ENCODE peak calls at places on chromosomes 13 and 19, in eight cellular contexts. N is neural progenitor cell, C is hepatocyte, T is OCI-LY7, B is SK-N-SH, R is HCT116, M is GM23338, D is PC-3. J is an unnamed sample.

GRCh38 chr13:100124265-100124664 is 35.4 kb downstream of the PCCA start:
- DNase-seq in B (no peak), C (no peak), M (no peak), T (no peak), N (no peak), D (no peak), R (no peak), J (no peak)

GRCh38 chr13:92460479-92460878 is 766.1 kb upstream of the GPC6 start:
- DNase-seq in R (no peak), N (no peak), D (no peak), T (no peak), M (no peak), B (no peak), C (peak), J (no peak)

GRCh38 chr13:87671824-87672603 is 843 bp downstream of the SLITRK5 start:
- DNase-seq in N (peak), B (peak), D (no peak), C (peak), R (no peak), M (peak), T (peak), J (no peak)

GRCh38 chr13:96086736-96087135 is 3.2 kb upstream of the HS6ST3 start:
- DNase-seq in T (no peak), M (no peak), C (no peak), R (no peak), B (no peak), N (no peak), D (no peak), J (no peak)

GRCh38 chr13:33717775-33718174 is 100.2 kb upstream of the RFC3 start:
- DNase-seq in M (no peak), N (no peak), T (no peak), R (no peak), B (no peak), D (no peak), C (no peak), J (no peak)

GRCh38 chr13:94952787-94953186 is 240.4 kb upstream of the SOX21 start:
- DNase-seq in D (no peak), N (no peak), C (no peak), M (no peak), T (no peak), B (no peak), R (no peak), J (no peak)

GRCh38 chr13:75372517-75372916 is 109.5 kb downstream of the TBC1D4 start:
- DNase-seq in B (peak), C (peak), R (no peak), D (peak), M (peak), T (peak), N (peak), J (peak)

GRCh38 chr13:79522583-79522982 is 41.6 kb downstream of the NDFIP2 start:
- DNase-seq in R (no peak), N (no peak), B (no peak), C (no peak), T (no peak), M (no peak), D (peak), J (peak)

GRCh38 chr19:44847144-44848035 is 1.3 kb downstream of the NECTIN2 start:
- DNase-seq in C (peak), R (peak), D (peak), B (peak), N (peak), M (peak), T (no peak), J (no peak)

GRCh38 chr13:108227651-108228272 is 9.6 kb downstream of the ABHD13 start:
- DNase-seq in N (peak), R (peak), B (peak), C (peak), M (peak), T (peak), D (peak), J (peak)

GRCh38 chr13:21673592-21674270 is 2.9 kb downstream of the FGF9 start:
- DNase-seq in T (peak), R (no peak), C (peak), N (peak), M (peak), B (peak), D (peak), J (peak)

GRCh38 chr19:51691122-51692064 is 1.7 kb upstream of the SPACA6 start:
- DNase-seq in C (peak), R (no peak), B (peak), T (no peak), N (peak), D (no peak), M (peak), J (no peak)

GRCh38 chr13:110319774-110320509 is 12.9 kb downstream of the COL4A2 start:
- DNase-seq in D (peak), T (no peak), R (peak), N (no peak), M (no peak), C (no peak), B (no peak), J (no peak)

GRCh38 chr13:49113526-49114286 is 106.4 kb upstream of the MLNR start:
- DNase-seq in B (no peak), R (no peak), D (peak), N (peak), C (no peak), M (no peak), T (no peak), J (no peak)

GRCh38 chr19:41551212-41551610 is 24.8 kb upstream of the CEACAM21 start:
- DNase-seq in T (no peak), C (no peak), M (no peak), D (no peak), B (no peak), N (no peak), R (no peak), J (no peak)

GRCh38 chr13:50706505-50706904 is 137.0 kb downstream of the DLEU7 start:
- DNase-seq in D (no peak), M (no peak), R (no peak), N (no peak), T (no peak), C (no peak), B (no peak), J (no peak)

GRCh38 chr13:40193290-40194203 is 472.9 kb downstream of the FOXO1 start:
- DNase-seq in M (no peak), D (no peak), B (no peak), C (no peak), N (no peak), T (no peak), R (no peak), J (no peak)

GRCh38 chr13:45602183-45602582 is 13.4 kb downstream of the ERICH6B start:
- DNase-seq in C (peak), N (no peak), T (no peak), M (no peak), D (no peak), B (peak), R (no peak), J (no peak)

DNA sequence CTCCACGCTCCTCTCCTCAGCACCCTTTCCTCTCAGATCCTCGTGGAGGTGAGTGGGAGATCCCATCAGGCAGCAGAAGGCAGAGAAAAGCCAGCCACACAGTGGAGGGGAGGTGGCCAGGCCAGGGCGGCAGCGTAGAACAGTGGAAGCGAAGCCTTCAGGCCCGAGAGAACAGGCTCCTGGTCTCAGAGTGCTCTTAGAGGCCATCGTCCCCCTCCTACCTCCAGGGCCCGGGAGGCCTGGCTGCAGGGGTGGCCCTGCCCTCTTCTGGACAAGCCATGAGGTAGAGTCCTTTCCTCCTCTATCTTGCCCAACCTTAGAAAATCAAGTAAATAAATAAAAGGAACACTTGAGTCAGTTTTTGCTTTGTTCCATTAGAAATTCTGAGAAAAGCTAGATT is 202.0 kb downstream of the KATNAL1 start:
- DNase-seq in C (peak), N (peak), D (no peak), M (peak), R (no peak), T (no peak), B (no peak), J (no peak)
- TF ChIP-seq CTCF in C (peak), N (peak), D (no peak), M (peak), R (no peak), T (no peak), B (no peak), J (no peak)

GRCh38 chr19:13152356-13152853 is 2.2 kb downstream of the IER2 start:
- DNase-seq in R (no peak), N (peak), B (no peak), C (no peak), D (no peak), M (no peak), T (no peak), J (no peak)

GRCh38 chr19:13151605-13152355 is 1.6 kb downstream of the IER2 start:
- DNase-seq in T (peak), B (peak), N (peak), M (peak), C (peak), D (peak), R (peak), J (peak)

GRCh38 chr19:13149628-13150186 is 468 bp downstream of the STX10 start:
- DNase-seq in C (peak), B (peak), M (peak), N (peak), T (peak), D (peak), R (no peak), J (peak)

GRCh38 chr19:13150187-13150918 is at the start of the genes IER2 and STX10:
- DNase-seq in M (peak), R (no peak), T (peak), B (peak), C (peak), D (peak), N (peak), J (peak)

GRCh38 chr19:13150919-13151604 is 851 bp downstream of the IER2 start:
- DNase-seq in T (peak), R (no peak), D (no peak), C (peak), M (no peak), B (no peak), N (peak), J (no peak)
- H2AFZ ChIP-seq in T (peak), R (no peak), D (peak), C (no peak), M (no peak), B (no peak), N (no peak), J (peak)

GRCh38 chr13:91311491-91311890 is 36.0 kb upstream of the MIR17HG start:
- DNase-seq in D (no peak), M (no peak), C (no peak), N (no peak), B (no peak), R (no peak), T (peak), J (no peak)
- TF ChIP-seq EZH2phosphoT487 in D (no peak), M (no peak), C (no peak), N (no peak), B (no peak), R (no peak), T (no peak), J (no peak)

GRCh38 chr19:12733369-12733896 is 1.1 kb downstream of the TRIR start:
- DNase-seq in M (peak), D (peak), C (peak), N (peak), T (peak), B (peak), R (no peak), J (peak)
- TF ChIP-seq CTCF in M (peak), D (peak), C (peak), N (peak), T (peak), B (peak), R (no peak), J (peak)

GRCh38 chr13:113141591-113141950 is 16.9 kb upstream of the PROZ start:
- DNase-seq in T (no peak), R (no peak), M (no peak), C (no peak), D (no peak), B (peak), N (no peak), J (no peak)

GRCh38 chr13:113137656-113138292 is 15.2 kb downstream of the F10 start:
- DNase-seq in T (no peak), C (no peak), N (peak), R (no peak), B (no peak), D (no peak), M (no peak), J (no peak)

GRCh38 chr13:113140677-113141590 is 17.5 kb upstream of the PROZ start:
- DNase-seq in C (no peak), N (no peak), D (no peak), R (no peak), M (no peak), T (no peak), B (peak), J (no peak)

GRCh38 chr13:113139580-113139979 is 17.0 kb downstream of the F10 start:
- DNase-seq in M (no peak), R (no peak), T (no peak), N (no peak), B (no peak), D (no peak), C (no peak), J (no peak)

DNA sequence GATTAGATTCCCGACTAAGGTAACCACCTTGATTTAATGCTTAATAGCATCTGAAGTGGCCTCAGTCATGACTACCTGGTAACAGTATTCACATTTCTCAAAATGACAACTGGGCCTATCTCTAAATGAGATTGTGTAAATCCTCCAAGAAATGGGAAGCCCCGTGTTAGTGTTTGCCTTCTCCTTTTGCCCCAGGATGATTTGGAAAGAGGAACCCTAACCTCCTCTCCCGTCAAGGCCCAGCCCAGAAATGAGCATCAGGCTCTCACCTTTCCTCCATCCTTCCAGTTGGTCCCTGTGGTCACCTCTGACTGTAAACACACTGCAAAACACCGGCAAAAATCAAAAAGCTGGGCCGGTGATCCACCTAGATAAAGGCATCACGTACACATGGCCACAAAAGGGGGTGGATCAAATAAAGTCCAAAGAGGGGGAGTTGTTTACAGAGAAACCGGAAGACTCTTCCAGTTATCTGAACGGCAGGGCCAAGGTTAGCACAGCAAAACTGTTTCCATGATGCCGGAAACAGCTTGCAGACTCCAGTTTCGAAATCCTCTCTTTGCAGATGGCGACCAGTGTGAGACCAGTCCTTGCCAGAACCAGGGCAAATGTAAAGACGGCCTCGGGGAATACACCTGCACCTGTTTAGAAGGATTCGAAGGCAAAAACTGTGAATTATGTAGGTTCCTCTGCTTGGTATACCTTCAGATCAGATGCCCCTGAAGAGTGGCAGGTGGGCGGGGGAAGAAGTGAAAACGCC is 16.4 kb downstream of the F10 start:
- DNase-seq in N (no peak), M (no peak), B (no peak), R (no peak), C (peak), T (no peak), D (no peak), J (peak)
- H2AFZ ChIP-seq in N (no peak), M (no peak), B (no peak), R (no peak), C (no peak), T (no peak), D (no peak), J (peak)

DNA sequence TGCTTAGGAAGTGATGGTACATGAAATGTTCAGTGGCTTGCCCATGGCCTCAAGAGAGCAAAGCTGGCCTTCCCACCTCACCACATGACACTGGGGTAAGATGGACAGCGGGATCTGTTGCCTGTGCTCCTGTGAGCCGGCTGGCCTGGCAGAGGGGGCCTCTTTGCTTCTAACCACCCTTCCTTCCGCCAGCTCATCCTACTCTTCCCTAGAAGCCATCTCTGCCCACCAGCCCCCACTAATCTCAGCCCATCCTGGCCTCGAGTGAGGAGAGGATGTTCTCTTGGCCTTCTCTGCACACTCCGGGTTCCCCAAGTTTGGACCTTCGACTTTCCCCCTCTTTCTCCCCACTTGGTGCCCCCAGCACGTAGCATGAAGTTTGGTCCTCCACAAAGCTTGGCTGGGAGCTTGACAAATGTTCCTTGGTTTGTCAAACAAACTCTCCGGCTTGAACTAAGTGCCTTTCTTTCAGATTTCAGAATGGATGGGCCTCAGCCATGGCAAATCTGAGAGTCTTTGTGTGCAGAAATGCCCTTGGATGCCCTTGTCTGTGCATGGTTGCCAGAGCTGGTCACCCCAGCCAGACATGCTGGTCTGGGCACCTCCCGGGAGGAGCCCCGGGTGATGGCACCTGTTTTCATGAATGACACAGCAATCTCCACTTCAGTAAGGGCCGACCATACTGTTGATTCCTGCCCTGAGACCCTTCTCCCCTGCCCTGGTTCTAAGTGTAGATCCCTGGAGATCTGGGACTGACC is 145.5 kb downstream of the URI1 start:
- DNase-seq in M (no peak), R (no peak), T (no peak), C (no peak), B (no peak), D (no peak), N (no peak), J (no peak)
- TF ChIP-seq EZH2phosphoT487 in M (no peak), R (no peak), T (no peak), C (no peak), B (no peak), D (no peak), N (no peak), J (no peak)

DNA sequence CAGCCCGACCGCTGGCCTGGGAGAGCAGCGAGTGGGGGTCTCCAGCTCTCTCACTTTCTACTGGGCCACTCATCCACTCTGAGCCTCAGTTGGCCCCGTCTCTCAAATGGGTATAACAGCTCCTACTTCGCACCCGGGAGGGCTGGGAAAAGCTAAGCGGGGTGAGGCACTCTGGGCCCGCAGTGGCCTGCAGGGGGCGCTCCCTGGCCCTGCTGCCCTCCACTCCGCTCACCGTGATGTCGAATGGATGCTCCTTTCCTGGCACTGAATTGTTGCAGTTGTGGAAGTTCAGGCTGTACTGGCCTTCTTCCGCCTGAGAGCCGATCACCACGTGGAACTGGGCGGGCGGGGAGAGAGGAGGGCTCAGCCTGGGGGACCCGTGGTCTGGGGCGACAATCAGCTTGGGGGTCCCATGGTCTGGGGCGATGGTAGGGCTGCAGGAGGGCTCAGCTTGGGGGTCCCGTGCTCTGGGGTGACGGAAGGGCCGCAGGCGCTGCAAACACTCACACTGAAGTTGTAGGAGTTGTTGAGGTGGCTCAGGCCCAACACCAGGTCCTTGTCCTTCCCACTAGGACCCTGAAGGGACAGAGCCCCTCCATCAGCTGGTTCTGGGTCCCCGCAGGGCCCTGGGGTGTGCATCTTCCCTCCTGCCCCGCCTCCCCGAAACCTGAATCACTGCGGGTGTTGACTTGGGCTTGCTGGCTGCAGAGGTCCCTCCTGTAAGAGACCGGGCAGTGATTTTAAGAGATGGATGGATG is 3.9 kb downstream of the GPR108 start:
- DNase-seq in T (peak), M (peak), R (no peak), N (no peak), C (no peak), B (peak), D (no peak), J (no peak)
- TF ChIP-seq CTCF in T (peak), M (peak), R (no peak), N (peak), C (peak), B (peak), D (peak), J (peak)

DNA sequence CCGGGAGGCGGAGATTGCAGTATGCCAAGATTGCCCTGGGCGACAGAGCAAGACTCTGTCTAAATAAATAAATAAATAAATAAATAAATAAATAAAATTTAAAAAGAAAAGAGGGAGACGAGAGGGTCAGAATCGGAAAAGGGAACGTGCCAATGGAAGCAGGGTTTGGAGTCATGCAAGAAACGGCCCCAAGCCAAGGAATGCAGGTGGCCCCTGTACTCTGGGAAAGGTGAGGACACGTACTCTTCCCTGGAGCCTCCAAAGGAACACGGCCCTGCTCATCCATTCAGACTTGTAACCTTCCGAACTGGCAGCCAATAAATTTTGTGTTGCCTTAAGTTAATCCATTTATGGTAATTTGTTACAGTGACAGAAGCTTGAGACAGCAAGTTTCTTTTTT is 19.9 kb upstream of the PNMA8C start:
- DNase-seq in T (no peak), M (no peak), B (no peak), C (no peak), D (no peak), N (no peak), R (no peak), J (no peak)
- H2AFZ ChIP-seq in T (no peak), M (no peak), B (no peak), C (no peak), D (no peak), N (no peak), R (no peak), J (no peak)

GRCh38 chr19:40178756-40179155 is 12.5 kb upstream of the MAP3K10 start:
- DNase-seq in M (no peak), N (no peak), C (no peak), D (no peak), B (no peak), R (no peak), T (no peak), J (no peak)

GRCh38 chr19:40184273-40184672 is 7.0 kb upstream of the MAP3K10 start:
- DNase-seq in B (no peak), M (no peak), D (no peak), N (no peak), C (no peak), R (no peak), T (no peak), J (no peak)
- TF ChIP-seq EZH2phosphoT487 in B (no peak), M (no peak), D (no peak), N (no peak), C (no peak), R (no peak), T (no peak), J (no peak)